ENCODE peak calls at places on chromosomes 16 and 17, in seven cellular contexts. X is GM12892, E is K562, K is H1, C is GM12878, R is SK-N-SH, W is HepG2. Z is an unnamed sample.

GRCh38 chr16:53561101-53561888 is 58.3 kb upstream of the AKTIP start:
- DNase-seq in X (no peak), E (no peak), K (no peak), C (no peak), R (no peak), W (no peak), Z (no peak)

GRCh38 chr16:27267037-27267677 is 1.4 kb downstream of the NSMCE1 start:
- DNase-seq in X (no peak), E (no peak), K (no peak), C (peak), R (no peak), W (no peak), Z (no peak)

GRCh38 chr17:50914510-50914849 is 48.3 kb upstream of the TOB1 start:
- DNase-seq in X (no peak), E (no peak), K (no peak), C (no peak), R (no peak), W (no peak), Z (no peak)

GRCh38 chr16:22386976-22387375 is 12.6 kb upstream of the CDR2 start:
- DNase-seq in X (no peak), E (no peak), K (no peak), C (no peak), R (no peak), W (no peak), Z (no peak)

GRCh38 chr17:81930142-81931125 is 2.9 kb upstream of the MAFG start:
- DNase-seq in X (no peak), E (no peak), K (no peak), C (no peak), R (no peak), W (no peak), Z (no peak)

GRCh38 chr17:28030386-28030785 is 12.1 kb upstream of the NLK start:
- DNase-seq in X (no peak), E (no peak), K (no peak), C (no peak), R (no peak), W (peak), Z (no peak)

GRCh38 chr16:28925386-28926228 is 569 bp upstream of the RABEP2 start:
- DNase-seq in X (no peak), E (peak), K (no peak), C (no peak), R (no peak), W (peak), Z (no peak)

GRCh38 chr17:45411348-45412105 is 21.1 kb downstream of the ARHGAP27 start:
- DNase-seq in X (no peak), E (no peak), K (no peak), C (no peak), R (no peak), W (no peak), Z (no peak)

GRCh38 chr17:45914036-45914717 is 19.8 kb downstream of the MAPT start:
- DNase-seq in X (no peak), E (no peak), K (no peak), C (no peak), R (no peak), W (no peak), Z (no peak)

GRCh38 chr17:47276868-47277267 is 23.2 kb downstream of the ITGB3 start:
- DNase-seq in X (no peak), E (peak), K (no peak), C (no peak), R (no peak), W (peak), Z (no peak)

GRCh38 chr16:19393226-19394074 is 24.2 kb upstream of the TMC5 start:
- DNase-seq in X (no peak), E (peak), K (no peak), C (no peak), R (no peak), W (no peak), Z (no peak)

GRCh38 chr17:376936-377863 is 24.6 kb upstream of the RPH3AL start:
- DNase-seq in X (no peak), E (no peak), K (no peak), C (no peak), R (no peak), W (no peak), Z (no peak)

GRCh38 chr16:87918314-87918713 is 18.0 kb downstream of the CA5A start:
- DNase-seq in X (no peak), E (no peak), K (no peak), C (no peak), R (no peak), W (no peak), Z (no peak)

GRCh38 chr17:42475853-42476252 is 17.2 kb downstream of the ATP6V0A1 start:
- DNase-seq in X (no peak), E (no peak), K (no peak), C (no peak), R (no peak), W (no peak), Z (no peak)

GRCh38 chr16:81866820-81867440 is 87.8 kb downstream of the PLCG2 start:
- DNase-seq in X (no peak), E (no peak), K (no peak), C (no peak), R (no peak), W (no peak), Z (no peak)

GRCh38 chr17:76246080-76247066 is 6.1 kb upstream of the RNF157 start:
- DNase-seq in X (peak), E (peak), K (no peak), C (peak), R (no peak), W (peak), Z (peak)

GRCh38 chr17:80970044-80970761 is 21.4 kb upstream of the CHMP6 start:
- DNase-seq in X (peak), E (peak), K (no peak), C (no peak), R (peak), W (no peak), Z (peak)

DNA sequence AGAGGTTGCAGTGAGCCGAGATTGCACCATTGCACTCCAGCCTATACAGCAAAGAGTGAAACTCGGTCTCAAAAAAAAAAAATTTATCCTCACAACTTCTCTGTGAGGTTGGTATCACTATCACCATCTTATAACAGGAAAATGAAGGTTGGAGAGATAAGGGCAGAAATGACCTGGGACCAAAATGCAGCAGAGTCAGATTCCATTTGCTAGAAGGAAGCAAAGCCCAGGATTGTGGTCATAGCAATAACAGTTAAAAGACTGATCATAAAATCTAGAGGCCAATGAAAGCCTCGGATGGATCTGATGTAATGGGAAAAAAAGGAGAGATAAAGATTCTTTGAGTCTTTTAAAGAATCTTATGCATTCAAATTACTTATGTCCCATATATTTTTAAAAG is 69.6 kb upstream of the TEKT1 start:
- DNase-seq in X (no peak), E (no peak), K (no peak), C (no peak), R (no peak), W (no peak), Z (no peak)
- TF ChIP-seq TAF1 in X (no peak), E (no peak), K (no peak), C (no peak), R (no peak), W (no peak), Z (no peak)

DNA sequence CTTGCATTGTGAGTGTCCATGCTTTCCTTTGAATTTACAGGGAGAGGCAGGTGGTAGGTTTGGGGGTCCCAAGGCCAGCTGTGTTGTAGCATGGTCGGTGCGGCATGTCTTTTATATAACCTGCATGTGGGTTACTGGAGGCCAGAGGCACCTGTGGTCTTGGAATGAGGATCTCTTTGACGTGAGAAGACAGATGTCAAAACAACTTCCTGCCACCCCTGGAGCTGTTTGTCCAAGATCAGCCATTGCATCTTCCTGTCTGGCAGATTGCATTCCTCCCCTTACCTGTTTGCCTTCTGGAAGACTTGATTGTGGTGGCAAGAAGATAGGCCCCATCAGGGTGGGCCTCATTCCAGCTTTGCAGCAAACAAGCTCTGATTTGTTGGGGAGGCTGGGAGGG is 175.1 kb downstream of the MSI2 start:
- DNase-seq in X (no peak), E (no peak), K (no peak), C (no peak), R (no peak), W (no peak), Z (no peak)
- TF ChIP-seq POLR2AphosphoS5 in X (no peak), E (no peak), K (no peak), C (no peak), R (no peak), W (no peak), Z (no peak)

GRCh38 chr17:2542056-2542455 is 30.4 kb upstream of the METTL16 start:
- DNase-seq in X (no peak), E (no peak), K (no peak), C (no peak), R (no peak), W (no peak), Z (no peak)
- TF ChIP-seq TAF1 in X (no peak), E (no peak), K (no peak), C (no peak), R (no peak), W (no peak), Z (no peak)

GRCh38 chr16:1778200-1779179 is 3.9 kb downstream of the SPSB3 start:
- DNase-seq in X (no peak), E (no peak), K (peak), C (no peak), R (no peak), W (no peak), Z (no peak)

GRCh38 chr16:1776672-1776955 is 3.7 kb upstream of the MRPS34 start:
- DNase-seq in X (no peak), E (no peak), K (no peak), C (no peak), R (no peak), W (no peak), Z (no peak)

GRCh38 chr16:1775846-1776671 is 3.1 kb upstream of the MRPS34 start:
- DNase-seq in X (no peak), E (no peak), K (no peak), C (no peak), R (no peak), W (no peak), Z (no peak)

GRCh38 chr16:1776991-1777374 is 4.0 kb upstream of the MRPS34 start:
- DNase-seq in X (no peak), E (no peak), K (no peak), C (no peak), R (no peak), W (no peak), Z (no peak)

DNA sequence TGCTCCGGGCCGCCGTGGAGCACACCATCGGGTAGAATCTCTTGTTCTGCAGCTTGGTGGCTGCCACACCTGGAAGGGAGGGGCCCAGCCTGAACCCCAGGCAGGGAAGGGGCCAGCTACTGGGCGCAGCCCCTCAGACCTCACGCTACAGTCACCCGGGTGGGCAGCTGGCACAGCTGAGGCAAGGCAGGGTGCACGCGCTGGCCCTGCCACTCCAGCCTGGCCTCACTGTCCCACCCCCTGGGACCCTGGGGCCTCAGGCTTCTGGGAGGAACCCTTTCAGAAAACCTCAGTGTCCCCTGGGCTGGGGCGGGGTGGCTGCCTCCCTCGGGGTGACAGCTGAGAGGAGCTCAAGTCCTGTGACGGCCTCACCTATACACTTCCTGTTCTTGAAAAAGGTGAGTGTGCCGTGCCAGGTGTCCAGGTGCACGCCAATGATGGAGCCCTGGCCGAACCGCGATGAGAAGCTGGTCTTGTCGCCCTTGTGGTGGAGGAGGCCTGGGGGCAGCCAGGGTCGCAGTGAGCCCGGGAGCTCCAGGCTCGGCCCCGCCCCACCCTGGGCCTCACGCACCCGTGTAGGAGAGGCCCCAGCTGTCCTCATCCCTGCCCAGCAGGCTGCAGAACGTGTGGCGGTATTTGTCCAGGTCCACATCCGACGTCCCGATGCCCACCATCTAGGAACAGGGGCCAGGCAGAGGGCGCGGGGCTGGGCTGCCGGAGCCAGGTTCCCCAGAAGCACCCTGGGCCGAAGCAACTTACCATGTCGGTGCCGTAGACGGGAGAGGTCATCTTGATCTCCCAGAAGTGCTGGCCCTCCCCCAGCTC is 4.7 kb upstream of the MRPS34 start:
- DNase-seq in X (no peak), E (no peak), K (no peak), C (no peak), R (no peak), W (no peak), Z (no peak)
- TF ChIP-seq POLR2AphosphoS5 in X (peak), E (no peak), K (peak), C (peak), R (no peak), W (no peak), Z (no peak)

DNA sequence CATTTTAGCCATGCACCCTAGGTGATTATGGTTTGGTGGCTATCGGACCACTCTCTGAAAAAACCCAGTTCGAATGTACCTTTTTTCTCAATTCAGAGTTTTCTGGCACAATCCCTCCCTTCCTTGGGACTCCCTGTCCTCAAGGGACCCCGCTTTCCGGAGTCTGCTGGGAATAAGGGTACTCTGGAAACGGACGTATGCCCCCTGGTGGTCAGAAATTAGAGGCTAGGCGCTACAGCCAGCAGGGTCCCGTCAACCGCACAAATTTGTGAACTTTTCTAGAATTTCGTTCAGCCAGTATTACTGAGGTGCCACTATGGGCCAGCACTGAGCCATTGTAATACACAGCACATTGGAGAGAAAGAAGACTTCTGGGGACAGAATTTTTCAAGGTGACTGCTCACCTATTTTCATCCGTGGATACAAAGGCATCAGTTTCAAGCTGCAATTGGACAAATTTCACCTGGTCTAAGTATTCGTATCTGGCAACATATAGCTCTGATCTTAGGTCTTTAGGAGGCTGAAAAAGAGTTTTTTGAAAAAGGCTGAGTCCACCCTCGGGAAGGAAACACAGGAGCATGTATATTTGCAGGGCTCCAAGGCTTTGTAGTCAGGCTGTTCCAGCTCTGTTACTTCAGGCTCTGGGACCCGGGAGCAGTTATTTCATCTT is 27.1 kb upstream of the CRYBA1 start:
- DNase-seq in X (peak), E (peak), K (peak), C (no peak), R (peak), W (peak), Z (peak)
- TF ChIP-seq TAF1 in X (no peak), E (no peak), K (no peak), C (no peak), R (no peak), W (no peak), Z (no peak)

GRCh38 chr16:73955255-73955654 is 341.4 kb upstream of the PSMD7 start:
- DNase-seq in X (no peak), E (no peak), K (no peak), C (no peak), R (peak), W (no peak), Z (no peak)

GRCh38 chr16:73951541-73951940 is 345.1 kb upstream of the PSMD7 start:
- DNase-seq in X (no peak), E (no peak), K (no peak), C (no peak), R (no peak), W (no peak), Z (no peak)

DNA sequence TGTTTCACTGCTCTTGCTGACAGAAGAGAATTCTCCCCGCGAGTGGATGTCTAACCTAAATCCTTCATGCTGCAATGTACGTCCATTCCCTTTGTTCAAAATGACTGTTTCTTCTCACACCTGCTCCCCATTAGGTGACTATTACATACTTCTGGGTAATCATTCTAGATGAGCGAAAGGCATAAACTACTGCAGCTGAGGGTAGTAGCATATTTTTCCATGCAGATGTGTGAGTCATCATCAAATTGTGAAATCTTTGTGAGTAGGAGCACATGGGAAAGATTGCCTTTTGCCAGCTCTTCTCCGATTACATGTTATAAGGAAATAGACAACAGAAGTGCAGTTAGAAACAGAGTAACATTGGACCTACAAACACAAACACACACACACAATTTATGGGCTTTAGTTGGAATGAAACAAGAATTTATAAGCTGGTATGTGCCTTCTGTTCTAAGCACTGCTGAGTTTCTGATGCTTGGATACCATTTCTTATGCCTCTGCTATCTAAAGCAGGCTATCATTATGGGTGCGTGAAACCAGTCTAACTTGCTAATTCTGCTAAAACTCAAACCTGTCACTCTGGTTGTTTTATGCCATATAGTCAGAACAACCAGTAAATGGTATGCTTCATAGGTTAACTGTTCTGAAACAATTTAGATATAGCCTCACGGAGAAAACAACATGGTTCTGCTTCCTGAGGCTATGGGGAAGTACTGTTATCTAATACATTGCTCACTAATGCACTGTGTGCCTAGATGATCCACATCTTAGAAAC is 346.9 kb upstream of the PSMD7 start:
- DNase-seq in X (no peak), E (no peak), K (no peak), C (no peak), R (no peak), W (no peak), Z (no peak)
- TF ChIP-seq POLR2AphosphoS5 in X (no peak), E (no peak), K (no peak), C (no peak), R (no peak), W (no peak), Z (no peak)

GRCh38 chr17:63446218-63446980 is at the start of gene CYB561:
- DNase-seq in X (peak), E (peak), K (no peak), C (no peak), R (peak), W (no peak), Z (peak)

GRCh38 chr17:63444457-63444856 is 1.6 kb downstream of the CYB561 start:
- DNase-seq in X (no peak), E (no peak), K (no peak), C (no peak), R (no peak), W (no peak), Z (no peak)

GRCh38 chr17:63446981-63447687 is 1.0 kb upstream of the CYB561 start:
- DNase-seq in X (no peak), E (peak), K (peak), C (no peak), R (peak), W (no peak), Z (peak)

GRCh38 chr17:63445065-63445464 is 1.0 kb downstream of the CYB561 start:
- DNase-seq in X (no peak), E (no peak), K (no peak), C (no peak), R (peak), W (no peak), Z (no peak)

GRCh38 chr17:63445571-63446217 is 412 bp downstream of the CYB561 start:
- DNase-seq in X (peak), E (peak), K (peak), C (no peak), R (peak), W (no peak), Z (peak)
- TF ChIP-seq TAF1 in X (no peak), E (no peak), K (no peak), C (no peak), R (peak), W (no peak), Z (no peak)

GRCh38 chr17:4941027-4941610 is 1.1 kb downstream of the RNF167 start:
- DNase-seq in X (no peak), E (peak), K (no peak), C (no peak), R (no peak), W (no peak), Z (no peak)
- TF ChIP-seq POLR2AphosphoS5 in X (no peak), E (no peak), K (no peak), C (no peak), R (no peak), W (no peak), Z (no peak)

DNA sequence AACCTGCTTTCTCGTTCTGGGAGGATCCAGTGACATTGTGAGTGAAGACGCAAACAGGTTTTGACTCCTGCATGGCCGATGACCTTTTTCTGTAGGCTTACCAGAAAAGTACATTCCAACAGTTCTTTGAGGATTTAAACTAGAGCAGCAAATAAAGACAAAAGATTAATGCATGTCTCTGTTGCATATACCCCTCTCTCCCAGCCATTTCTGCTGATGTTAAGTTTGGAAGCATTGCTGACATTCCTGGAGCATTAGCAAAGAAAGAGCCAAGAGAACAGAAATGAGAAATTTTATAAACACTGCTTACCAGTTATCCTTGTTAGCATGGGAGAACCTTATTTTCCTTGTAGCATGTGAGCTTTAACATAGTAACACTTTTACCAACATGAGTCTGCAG is 49.3 kb downstream of the SIAH1 start:
- DNase-seq in X (no peak), E (no peak), K (no peak), C (no peak), R (no peak), W (no peak), Z (no peak)
- TF ChIP-seq TAF1 in X (no peak), E (no peak), K (no peak), C (no peak), R (no peak), W (no peak), Z (no peak)

GRCh38 chr17:8151120-8151640 is 1.0 kb downstream of the PER1 start:
- DNase-seq in X (peak), E (peak), K (peak), C (no peak), R (peak), W (no peak), Z (peak)
- TF ChIP-seq POLR2AphosphoS5 in X (no peak), E (no peak), K (peak), C (no peak), R (no peak), W (no peak), Z (peak)